ENCODE peak calls at places on chromosomes 13 and 19, in four cellular contexts. O is A549, L is tibial nerve, T is ovary. U is an unnamed sample.

GRCh38 chr13:25463496-25463895 is 91.7 kb downstream of the ATP8A2 start:
- DNase-seq in T (no peak), L (no peak), O (no peak), U (peak; percentile 19)

GRCh38 chr13:42781362-42781761 is at the start of gene FAM216B:
- DNase-seq in T (no peak), L (no peak), O (no peak), U (no peak)

GRCh38 chr13:86464193-86464592 is 665.0 kb upstream of the SLITRK6 start:
- DNase-seq in O (no peak), T (no peak), L (no peak), U (no peak)

GRCh38 chr19:47186337-47187022 is 44.5 kb downstream of the BBC3 start:
- DNase-seq in O (no peak), T (no peak), L (no peak), U (no peak)

GRCh38 chr13:42056585-42056984 is 8.1 kb downstream of the DGKH start:
- DNase-seq in O (no peak), L (no peak), T (no peak), U (no peak)

GRCh38 chr13:23671367-23671766 is 101.2 kb downstream of the TNFRSF19 start:
- DNase-seq in O (no peak), T (no peak), L (no peak), U (no peak)

GRCh38 chr19:35352448-35353304 is 5.0 kb downstream of the FFAR1 start:
- DNase-seq in O (peak; percentile 98), L (no peak), T (peak; percentile 66), U (peak; percentile 94)

GRCh38 chr19:46618670-46619231 is 6.1 kb downstream of the PTGIR start:
- DNase-seq in T (no peak), O (no peak), L (no peak), U (no peak)

GRCh38 chr13:67048084-67048792 is 181.9 kb downstream of the PCDH9 start:
- DNase-seq in T (no peak), L (no peak), O (no peak), U (no peak)

GRCh38 chr19:44596428-44597130 is 16.8 kb upstream of the IGSF23 start:
- DNase-seq in L (no peak), T (no peak), O (peak; percentile 68), U (no peak)

GRCh38 chr19:662207-662961 is 630 bp downstream of the RNF126 start:
- DNase-seq in L (no peak), O (no peak), T (no peak), U (no peak)

GRCh38 chr19:850221-850978 is 1.7 kb upstream of the ELANE start:
- DNase-seq in T (peak; percentile 93), O (peak; percentile 76), L (peak; percentile 83), U (peak; percentile 96)

GRCh38 chr13:101065314-101065713 is 351.0 kb downstream of the NALCN start:
- DNase-seq in O (no peak), L (peak; percentile 18), T (no peak), U (no peak)

GRCh38 chr19:23046743-23047142 is 43.8 kb upstream of the ZNF728 start:
- DNase-seq in O (no peak), L (no peak), T (no peak), U (no peak)

GRCh38 chr13:65656740-65657329 is 1573.3 kb downstream of the PCDH9 start:
- DNase-seq in T (no peak), O (peak; percentile 0), L (no peak), U (no peak)

GRCh38 chr19:55169136-55169535 is 2.7 kb upstream of the DNAAF3 start:
- DNase-seq in O (no peak), L (no peak), T (no peak), U (no peak)

GRCh38 chr13:98813993-98814392 is 61.5 kb upstream of the SLC15A1 start:
- DNase-seq in O (no peak), L (no peak), T (no peak), U (no peak)

GRCh38 chr19:30386551-30387143 is 14.5 kb downstream of the ZNF536 start:
- DNase-seq in O (no peak), T (no peak), L (no peak), U (no peak)

GRCh38 chr13:88526186-88526852 is 855.1 kb downstream of the SLITRK5 start:
- DNase-seq in L (no peak), O (no peak), T (no peak), U (no peak)

GRCh38 chr13:21998279-21998678 is 327.4 kb downstream of the FGF9 start:
- DNase-seq in O (no peak), L (no peak), T (no peak), U (no peak)

GRCh38 chr13:110216403-110217041 is 90.4 kb downstream of the COL4A1 start:
- DNase-seq in L (no peak), T (no peak), O (no peak), U (no peak)

GRCh38 chr19:19115954-19116353 is 22.3 kb downstream of the TMEM161A start:
- DNase-seq in O (no peak), L (no peak), T (no peak), U (peak; percentile 37)

GRCh38 chr19:15487038-15487437 is 7.7 kb upstream of the PGLYRP2 start:
- DNase-seq in T (no peak), L (no peak), O (no peak), U (no peak)

GRCh38 chr13:99367663-99368448 is 60.7 kb upstream of the GPR183 start:
- DNase-seq in O (no peak), T (no peak), L (no peak), U (no peak)

GRCh38 chr13:35891973-35892441 is 239.2 kb downstream of the DCLK1 start:
- DNase-seq in T (no peak), L (no peak), O (no peak), U (no peak)

GRCh38 chr13:75803175-75803611 is 167.1 kb downstream of the LMO7 start:
- DNase-seq in T (no peak), L (no peak), O (no peak), U (no peak)

GRCh38 chr13:112905619-112905989 is 63.4 kb upstream of the MCF2L start:
- DNase-seq in T (no peak), L (no peak), O (no peak), U (no peak)

GRCh38 chr13:80224468-80224867 is 116.5 kb downstream of the SPRY2 start:
- DNase-seq in O (no peak), T (no peak), L (no peak), U (no peak)

GRCh38 chr19:7386308-7386707 is 37.6 kb downstream of the ARHGEF18 start:
- DNase-seq in O (peak; percentile 37), T (no peak), L (no peak), U (no peak)

GRCh38 chr19:11125994-11126685 is 29.4 kb downstream of the SPC24 start:
- DNase-seq in T (peak; percentile 86), L (peak; percentile 82), O (peak; percentile 38), U (peak; percentile 50)

GRCh38 chr19:11136400-11137101 is 19.0 kb downstream of the SPC24 start:
- DNase-seq in O (no peak), T (no peak), L (no peak), U (no peak)

GRCh38 chr19:11131471-11131870 is 24.1 kb downstream of the SPC24 start:
- DNase-seq in L (no peak), T (no peak), O (no peak), U (no peak)

GRCh38 chr19:11127905-11128304 is 27.7 kb downstream of the SPC24 start:
- DNase-seq in O (no peak), L (no peak), T (no peak), U (no peak)

DNA sequence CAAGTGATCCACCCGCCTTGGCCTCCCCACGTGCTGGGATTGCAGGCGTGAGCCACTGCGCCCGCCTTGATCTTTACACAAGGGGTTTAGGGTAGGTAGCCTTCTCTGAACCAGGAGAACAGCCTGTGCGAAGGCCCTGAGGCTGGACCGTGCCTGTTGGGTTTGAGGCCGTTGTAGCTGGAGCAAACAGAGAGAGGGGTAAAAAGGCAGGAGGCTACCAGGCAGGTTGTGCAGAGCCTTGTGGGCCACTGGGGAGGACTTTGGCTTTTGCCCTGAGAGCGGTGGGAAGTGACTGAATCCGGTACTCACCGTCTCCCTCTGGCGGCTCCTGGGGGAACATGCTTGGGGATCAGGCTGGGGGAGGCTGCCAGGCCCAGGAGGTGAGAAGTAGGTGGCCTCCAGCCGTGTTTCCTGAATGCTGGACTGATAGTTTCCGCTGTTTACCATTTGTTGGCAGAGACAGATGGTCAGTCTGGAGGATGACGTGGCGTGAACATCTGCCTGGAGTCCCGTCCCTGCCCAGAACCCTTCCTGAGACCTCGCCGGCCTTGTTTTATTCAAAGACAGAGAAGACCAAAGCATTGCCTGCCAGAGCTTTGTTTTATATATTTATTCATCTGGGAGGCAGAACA is 24.6 kb downstream of the SPC24 start:
- DNase-seq in T (peak; percentile 78), L (peak; percentile 66), O (peak; percentile 80), U (peak; percentile 57)
- TF ChIP-seq POLR2A in T (no peak), L (no peak), O (no peak), U (no peak)

GRCh38 chr13:55783841-55784240 is 1356.9 kb upstream of the PRR20A start:
- DNase-seq in O (no peak), T (no peak), L (no peak), U (no peak)
- TF ChIP-seq POLR2A in O (no peak), T (no peak), L (no peak), U (no peak)

GRCh38 chr13:46295531-46296464 is 84.1 kb downstream of the LRRC63 start:
- DNase-seq in L (no peak), O (no peak), T (no peak), U (no peak)
- TF ChIP-seq POLR2A in L (no peak), O (no peak), T (no peak), U (no peak)

DNA sequence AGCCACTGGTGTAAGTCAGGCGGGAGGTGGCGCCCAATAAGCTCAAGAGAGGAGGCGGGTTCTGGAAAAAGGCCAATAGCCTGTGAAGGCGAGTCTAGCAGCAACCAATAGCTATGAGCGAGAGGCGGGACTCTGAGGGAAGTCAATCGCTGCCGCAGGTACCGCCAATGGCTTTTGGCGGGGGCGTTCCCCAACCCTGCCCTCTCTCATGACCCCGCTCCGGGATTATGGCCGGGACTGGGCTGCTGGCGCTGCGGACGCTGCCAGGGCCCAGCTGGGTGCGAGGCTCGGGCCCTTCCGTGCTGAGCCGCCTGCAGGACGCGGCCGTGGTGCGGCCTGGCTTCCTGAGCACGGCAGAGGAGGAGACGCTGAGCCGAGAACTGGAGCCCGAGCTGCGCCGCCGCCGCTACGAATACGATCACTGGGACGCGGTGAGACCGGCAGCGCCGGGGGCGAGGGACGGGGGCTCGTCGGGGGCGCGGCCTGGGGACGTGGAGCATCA is at the start of gene ALKBH7:
- DNase-seq in L (peak; percentile 99), T (peak; percentile 99), O (peak; percentile 75), U (peak; percentile 90)
- TF ChIP-seq POLR2A in L (peak; percentile 22), T (peak; percentile 35), O (peak; percentile 27), U (peak; percentile 36)

DNA sequence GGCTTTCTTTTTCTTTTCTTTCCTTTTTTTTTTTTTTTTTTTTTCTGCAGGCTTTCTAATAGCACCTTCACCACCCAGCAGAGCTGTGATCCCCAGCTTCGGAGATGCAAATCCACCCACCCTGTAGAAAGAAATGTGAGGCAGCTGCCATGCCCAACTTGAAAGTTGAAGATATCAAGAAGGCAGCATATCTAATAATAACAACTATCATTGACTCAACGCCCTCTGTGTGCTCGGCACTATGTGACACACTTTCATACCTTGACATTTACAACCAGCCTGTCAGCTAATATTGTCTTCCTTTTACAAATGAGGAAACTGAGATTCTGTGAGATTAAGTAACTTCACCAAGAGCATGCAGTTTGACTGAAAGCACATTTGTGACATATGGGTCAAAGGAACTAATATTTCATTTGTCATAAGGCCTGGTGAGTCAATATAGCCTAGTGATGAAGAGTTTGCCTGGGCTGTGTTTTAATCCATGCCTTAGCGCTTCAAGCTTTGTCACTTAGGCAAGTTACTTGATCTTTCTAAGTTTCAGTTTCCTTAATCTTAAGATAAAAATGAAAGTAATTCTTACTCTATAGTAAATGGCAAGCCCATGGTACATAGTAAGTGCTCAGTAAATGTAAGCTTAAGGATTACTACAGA is 137.0 kb downstream of the FLT1 start:
- DNase-seq in T (no peak), O (no peak), L (no peak), U (no peak)
- TF ChIP-seq POLR2A in T (no peak), O (no peak), L (no peak), U (no peak)

U was measured in H54.